ENCODE peak calls at places on chromosome 21, in seven cellular contexts. One of them, this sample, is unnamed.

GRCh38 chr21:37829447-37829846 is 86.8 kb downstream of the KCNJ6 start:
- DNase-seq in ELR: peak; percentile 54
- DNase-seq in HEK293T: no peak
- DNase-seq in GDM1: no peak
- DNase-seq in astrocyte: peak; percentile 61
- DNase-seq in MV-4-11: peak; percentile 61
- DNase-seq in T follicular helper cell: no peak
- DNase-seq in this sample: no peak

GRCh38 chr21:29656504-29657227 is 283.1 kb downstream of the GRIK1 start:
- DNase-seq in MV-4-11: peak; percentile 92
- DNase-seq in GDM1: peak; percentile 78
- DNase-seq in T follicular helper cell: no peak
- DNase-seq in ELR: peak; percentile 81
- DNase-seq in HEK293T: no peak
- DNase-seq in astrocyte: peak; percentile 98
- DNase-seq in this sample: no peak

GRCh38 chr21:41316641-41317392 is at the start of gene FAM3B:
- DNase-seq in T follicular helper cell: no peak
- DNase-seq in HEK293T: no peak
- DNase-seq in ELR: no peak
- DNase-seq in MV-4-11: no peak
- DNase-seq in astrocyte: no peak
- DNase-seq in GDM1: no peak
- DNase-seq in this sample: no peak

GRCh38 chr21:22898061-22898460 is 1899.9 kb downstream of the NCAM2 start:
- DNase-seq in T follicular helper cell: no peak
- DNase-seq in HEK293T: no peak
- DNase-seq in MV-4-11: peak; percentile 43
- DNase-seq in ELR: peak; percentile 35
- DNase-seq in GDM1: no peak
- DNase-seq in astrocyte: no peak
- DNase-seq in this sample: no peak

GRCh38 chr21:39527067-39527595 is 75.4 kb downstream of the SH3BGR start:
- DNase-seq in T follicular helper cell: no peak
- DNase-seq in ELR: no peak
- DNase-seq in astrocyte: no peak
- DNase-seq in MV-4-11: no peak
- DNase-seq in HEK293T: no peak
- DNase-seq in GDM1: no peak
- DNase-seq in this sample: no peak

GRCh38 chr21:45592208-45592619 is 50.0 kb upstream of the SLC19A1 start:
- DNase-seq in MV-4-11: peak; percentile 1
- DNase-seq in astrocyte: no peak
- DNase-seq in HEK293T: no peak
- DNase-seq in T follicular helper cell: peak; percentile 69
- DNase-seq in GDM1: no peak
- DNase-seq in ELR: no peak
- DNase-seq in this sample: no peak

GRCh38 chr21:33859373-33860102 is 56.1 kb downstream of the ATP5PO start:
- DNase-seq in astrocyte: no peak
- DNase-seq in MV-4-11: no peak
- DNase-seq in HEK293T: no peak
- DNase-seq in ELR: no peak
- DNase-seq in GDM1: no peak
- DNase-seq in T follicular helper cell: no peak
- DNase-seq in this sample: no peak

GRCh38 chr21:45403825-45404725 is 890 bp upstream of the COL18A1 start:
- DNase-seq in astrocyte: peak; percentile 76
- DNase-seq in T follicular helper cell: no peak
- DNase-seq in MV-4-11: no peak
- DNase-seq in GDM1: no peak
- DNase-seq in HEK293T: peak; percentile 31
- DNase-seq in ELR: peak; percentile 37
- DNase-seq in this sample: no peak

GRCh38 chr21:15289896-15290841 is 225.4 kb upstream of the NRIP1 start:
- DNase-seq in GDM1: no peak
- DNase-seq in MV-4-11: no peak
- DNase-seq in HEK293T: peak; percentile 61
- DNase-seq in astrocyte: no peak
- DNase-seq in ELR: no peak
- DNase-seq in T follicular helper cell: no peak
- DNase-seq in this sample: no peak

GRCh38 chr21:15437873-15438272 is 291.9 kb upstream of the USP25 start:
- DNase-seq in MV-4-11: peak; percentile 99
- DNase-seq in T follicular helper cell: no peak
- DNase-seq in GDM1: peak; percentile 92
- DNase-seq in ELR: peak; percentile 16
- DNase-seq in astrocyte: peak; percentile 91
- DNase-seq in HEK293T: no peak
- DNase-seq in this sample: no peak

GRCh38 chr21:16075594-16076282 is 346.0 kb downstream of the USP25 start:
- DNase-seq in GDM1: no peak
- DNase-seq in HEK293T: no peak
- DNase-seq in astrocyte: no peak
- DNase-seq in ELR: no peak
- DNase-seq in MV-4-11: no peak
- DNase-seq in T follicular helper cell: no peak
- DNase-seq in this sample: no peak

GRCh38 chr21:18249542-18250152 is 5.0 kb downstream of the CHODL start:
- DNase-seq in MV-4-11: no peak
- DNase-seq in GDM1: no peak
- DNase-seq in T follicular helper cell: no peak
- DNase-seq in HEK293T: no peak
- DNase-seq in astrocyte: no peak
- DNase-seq in ELR: no peak
- DNase-seq in this sample: no peak

GRCh38 chr21:25742900-25743299 is 8.1 kb downstream of the GABPA start:
- DNase-seq in astrocyte: no peak
- DNase-seq in ELR: no peak
- DNase-seq in HEK293T: no peak
- DNase-seq in MV-4-11: no peak
- DNase-seq in T follicular helper cell: no peak
- DNase-seq in GDM1: no peak
- DNase-seq in this sample: no peak